ENCODE peak calls at places on chromosomes 1 and 21, in ten cellular contexts. One of them, this sample, is unnamed.

GRCh38 chr1:24855474-24855873 is 74.6 kb downstream of the RUNX3 start:
- DNase-seq in BJ: no peak
- DNase-seq in heart right ventricle: no peak
- DNase-seq in brain microvascular endothelial cell: no peak
- DNase-seq in heart left ventricle: no peak
- DNase-seq in testis: no peak
- DNase-seq in transverse colon: no peak
- DNase-seq in mucosa of descending colon: no peak
- DNase-seq in pancreas: no peak
- DNase-seq in A549: no peak
- DNase-seq in this sample: no peak

GRCh38 chr1:207328908-207329307 is 7.4 kb downstream of the CD55 start:
- DNase-seq in brain microvascular endothelial cell: no peak
- DNase-seq in testis: no peak
- DNase-seq in heart right ventricle: no peak
- DNase-seq in mucosa of descending colon: no peak
- DNase-seq in heart left ventricle: no peak
- DNase-seq in transverse colon: no peak
- DNase-seq in A549: no peak
- DNase-seq in pancreas: no peak
- DNase-seq in BJ: no peak
- DNase-seq in this sample: no peak

GRCh38 chr1:94093996-94094395 is 27.0 kb downstream of the ABCA4 start:
- DNase-seq in brain microvascular endothelial cell: peak
- DNase-seq in A549: no peak
- DNase-seq in heart right ventricle: no peak
- DNase-seq in pancreas: no peak
- DNase-seq in testis: no peak
- DNase-seq in BJ: no peak
- DNase-seq in heart left ventricle: no peak
- DNase-seq in mucosa of descending colon: no peak
- DNase-seq in transverse colon: no peak
- DNase-seq in this sample: no peak

GRCh38 chr1:246795094-246795671 is 71.0 kb downstream of the SCCPDH start:
- DNase-seq in pancreas: no peak
- DNase-seq in testis: no peak
- DNase-seq in heart left ventricle: no peak
- DNase-seq in mucosa of descending colon: peak
- DNase-seq in transverse colon: no peak
- DNase-seq in heart right ventricle: no peak
- DNase-seq in BJ: no peak
- DNase-seq in A549: no peak
- DNase-seq in brain microvascular endothelial cell: no peak
- DNase-seq in this sample: peak

GRCh38 chr1:31532114-31532644 is 44.1 kb upstream of the TINAGL1 start:
- DNase-seq in pancreas: no peak
- DNase-seq in BJ: no peak
- DNase-seq in testis: no peak
- DNase-seq in transverse colon: no peak
- DNase-seq in mucosa of descending colon: no peak
- DNase-seq in brain microvascular endothelial cell: no peak
- DNase-seq in A549: no peak
- DNase-seq in heart right ventricle: no peak
- DNase-seq in heart left ventricle: no peak
- DNase-seq in this sample: no peak

GRCh38 chr1:117682372-117682771 is 76.5 kb downstream of the TENT5C start:
- DNase-seq in heart right ventricle: peak
- DNase-seq in testis: no peak
- DNase-seq in pancreas: no peak
- DNase-seq in heart left ventricle: no peak
- DNase-seq in transverse colon: no peak
- DNase-seq in mucosa of descending colon: no peak
- DNase-seq in BJ: no peak
- DNase-seq in brain microvascular endothelial cell: no peak
- DNase-seq in A549: no peak
- DNase-seq in this sample: no peak

GRCh38 chr1:39539252-39539790 is 37.3 kb downstream of the PABPC4 start:
- DNase-seq in A549: peak
- DNase-seq in transverse colon: peak
- DNase-seq in heart left ventricle: no peak
- DNase-seq in pancreas: peak
- DNase-seq in BJ: no peak
- DNase-seq in mucosa of descending colon: peak
- DNase-seq in heart right ventricle: peak
- DNase-seq in testis: peak
- DNase-seq in brain microvascular endothelial cell: peak
- DNase-seq in this sample: peak

GRCh38 chr1:167441222-167441621 is 77.1 kb downstream of the CD247 start:
- DNase-seq in BJ: no peak
- DNase-seq in heart left ventricle: no peak
- DNase-seq in pancreas: no peak
- DNase-seq in brain microvascular endothelial cell: no peak
- DNase-seq in mucosa of descending colon: no peak
- DNase-seq in heart right ventricle: no peak
- DNase-seq in A549: no peak
- DNase-seq in transverse colon: no peak
- DNase-seq in testis: no peak
- DNase-seq in this sample: no peak

GRCh38 chr21:37447288-37447936 is 80.8 kb downstream of the DYRK1A start:
- DNase-seq in A549: no peak
- DNase-seq in heart right ventricle: no peak
- DNase-seq in transverse colon: no peak
- DNase-seq in mucosa of descending colon: no peak
- DNase-seq in brain microvascular endothelial cell: no peak
- DNase-seq in pancreas: no peak
- DNase-seq in heart left ventricle: no peak
- DNase-seq in BJ: no peak
- DNase-seq in testis: no peak
- DNase-seq in this sample: no peak

GRCh38 chr1:78168306-78168705 is 122.5 kb downstream of the GIPC2 start:
- DNase-seq in pancreas: no peak
- DNase-seq in heart left ventricle: no peak
- DNase-seq in transverse colon: no peak
- DNase-seq in BJ: no peak
- DNase-seq in heart right ventricle: no peak
- DNase-seq in testis: no peak
- DNase-seq in mucosa of descending colon: no peak
- DNase-seq in A549: no peak
- DNase-seq in brain microvascular endothelial cell: no peak
- DNase-seq in this sample: no peak

GRCh38 chr1:18069903-18070302 is 37.7 kb upstream of the IGSF21 start:
- DNase-seq in pancreas: no peak
- DNase-seq in transverse colon: no peak
- DNase-seq in heart left ventricle: no peak
- DNase-seq in mucosa of descending colon: no peak
- DNase-seq in heart right ventricle: no peak
- DNase-seq in A549: no peak
- DNase-seq in BJ: no peak
- DNase-seq in brain microvascular endothelial cell: no peak
- DNase-seq in testis: no peak
- DNase-seq in this sample: no peak

GRCh38 chr21:35226960-35227741 is 178.0 kb upstream of the RUNX1 start:
- DNase-seq in BJ: no peak
- DNase-seq in transverse colon: peak
- DNase-seq in A549: no peak
- DNase-seq in mucosa of descending colon: no peak
- DNase-seq in heart left ventricle: no peak
- DNase-seq in testis: no peak
- DNase-seq in pancreas: no peak
- DNase-seq in brain microvascular endothelial cell: no peak
- DNase-seq in heart right ventricle: no peak
- DNase-seq in this sample: no peak

GRCh38 chr1:109885589-109885988 is 25.1 kb upstream of the CSF1 start:
- DNase-seq in testis: no peak
- DNase-seq in brain microvascular endothelial cell: no peak
- DNase-seq in heart left ventricle: no peak
- DNase-seq in heart right ventricle: no peak
- DNase-seq in BJ: no peak
- DNase-seq in pancreas: no peak
- DNase-seq in A549: no peak
- DNase-seq in transverse colon: no peak
- DNase-seq in mucosa of descending colon: no peak
- DNase-seq in this sample: no peak

GRCh38 chr1:52059888-52060287 is 3.8 kb downstream of the BTF3L4 start:
- DNase-seq in testis: no peak
- DNase-seq in A549: no peak
- DNase-seq in mucosa of descending colon: no peak
- DNase-seq in pancreas: no peak
- DNase-seq in transverse colon: no peak
- DNase-seq in heart right ventricle: no peak
- DNase-seq in BJ: no peak
- DNase-seq in heart left ventricle: no peak
- DNase-seq in brain microvascular endothelial cell: no peak
- DNase-seq in this sample: no peak

GRCh38 chr1:52057876-52058275 is 1.8 kb downstream of the BTF3L4 start:
- DNase-seq in testis: no peak
- DNase-seq in A549: no peak
- DNase-seq in mucosa of descending colon: no peak
- DNase-seq in heart right ventricle: no peak
- DNase-seq in BJ: no peak
- DNase-seq in brain microvascular endothelial cell: no peak
- DNase-seq in heart left ventricle: no peak
- DNase-seq in pancreas: no peak
- DNase-seq in transverse colon: no peak
- DNase-seq in this sample: no peak

GRCh38 chr1:52057245-52057644 is 1.1 kb downstream of the BTF3L4 start:
- DNase-seq in heart left ventricle: no peak
- DNase-seq in transverse colon: no peak
- DNase-seq in pancreas: no peak
- DNase-seq in BJ: no peak
- DNase-seq in mucosa of descending colon: no peak
- DNase-seq in brain microvascular endothelial cell: no peak
- DNase-seq in A549: no peak
- DNase-seq in testis: no peak
- DNase-seq in heart right ventricle: no peak
- DNase-seq in this sample: no peak

GRCh38 chr1:52060822-52061221 is 4.7 kb downstream of the BTF3L4 start:
- DNase-seq in testis: no peak
- DNase-seq in mucosa of descending colon: no peak
- DNase-seq in pancreas: no peak
- DNase-seq in A549: no peak
- DNase-seq in brain microvascular endothelial cell: no peak
- DNase-seq in heart right ventricle: no peak
- DNase-seq in transverse colon: no peak
- DNase-seq in heart left ventricle: no peak
- DNase-seq in BJ: no peak
- DNase-seq in this sample: no peak

GRCh38 chr1:52059326-52059725 is 3.2 kb downstream of the BTF3L4 start:
- DNase-seq in BJ: peak
- DNase-seq in heart left ventricle: no peak
- DNase-seq in transverse colon: no peak
- DNase-seq in pancreas: no peak
- DNase-seq in heart right ventricle: no peak
- DNase-seq in A549: peak
- DNase-seq in mucosa of descending colon: no peak
- DNase-seq in brain microvascular endothelial cell: no peak
- DNase-seq in testis: no peak
- DNase-seq in this sample: no peak
- H3K4me3 ChIP-seq in BJ: no peak
- H3K4me3 ChIP-seq in heart left ventricle: no peak
- H3K4me3 ChIP-seq in transverse colon: no peak
- H3K4me3 ChIP-seq in pancreas: no peak
- H3K4me3 ChIP-seq in heart right ventricle: no peak
- H3K4me3 ChIP-seq in A549: no peak
- H3K4me3 ChIP-seq in mucosa of descending colon: no peak
- H3K4me3 ChIP-seq in brain microvascular endothelial cell: no peak
- H3K4me3 ChIP-seq in testis: no peak
- H3K4me3 ChIP-seq in this sample: no peak

DNA sequence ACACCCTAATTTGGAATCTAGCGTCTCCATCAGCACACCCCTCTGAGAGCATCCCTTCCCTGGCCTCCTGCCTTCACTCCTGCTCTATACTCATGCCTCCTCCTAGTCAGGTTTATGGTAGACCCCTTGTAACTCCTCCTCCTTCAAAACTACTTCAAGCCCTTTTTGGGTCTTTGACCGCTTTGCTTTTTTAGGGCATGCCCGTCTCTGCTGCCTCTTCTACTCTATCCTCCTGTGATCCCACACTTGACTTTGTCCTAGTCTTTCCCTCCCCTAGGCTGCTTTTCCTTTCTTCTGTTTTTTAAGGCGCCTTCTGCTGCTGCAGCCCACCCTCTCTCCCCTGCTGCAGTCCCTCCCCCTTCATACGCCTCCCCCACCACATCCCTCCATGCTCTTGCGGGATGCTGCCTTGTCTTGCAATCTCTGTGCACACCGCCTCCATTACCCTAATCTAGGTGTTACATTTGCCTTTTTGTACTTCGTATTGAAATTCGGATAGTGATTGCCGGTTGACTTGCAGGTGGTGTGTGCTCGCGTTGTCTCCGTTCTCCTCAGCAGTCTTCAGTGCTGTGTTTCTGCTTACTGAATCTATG is 1.5 kb downstream of the SNX27 start:
- DNase-seq in BJ: no peak
- DNase-seq in heart right ventricle: no peak
- DNase-seq in testis: no peak
- DNase-seq in A549: no peak
- DNase-seq in heart left ventricle: no peak
- DNase-seq in transverse colon: no peak
- DNase-seq in brain microvascular endothelial cell: no peak
- DNase-seq in pancreas: no peak
- DNase-seq in mucosa of descending colon: no peak
- DNase-seq in this sample: no peak
- H3K4me3 ChIP-seq in BJ: peak
- H3K4me3 ChIP-seq in heart right ventricle: peak
- H3K4me3 ChIP-seq in testis: peak
- H3K4me3 ChIP-seq in A549: peak
- H3K4me3 ChIP-seq in heart left ventricle: peak
- H3K4me3 ChIP-seq in transverse colon: peak
- H3K4me3 ChIP-seq in brain microvascular endothelial cell: peak
- H3K4me3 ChIP-seq in pancreas: peak
- H3K4me3 ChIP-seq in mucosa of descending colon: no peak
- H3K4me3 ChIP-seq in this sample: peak

DNA sequence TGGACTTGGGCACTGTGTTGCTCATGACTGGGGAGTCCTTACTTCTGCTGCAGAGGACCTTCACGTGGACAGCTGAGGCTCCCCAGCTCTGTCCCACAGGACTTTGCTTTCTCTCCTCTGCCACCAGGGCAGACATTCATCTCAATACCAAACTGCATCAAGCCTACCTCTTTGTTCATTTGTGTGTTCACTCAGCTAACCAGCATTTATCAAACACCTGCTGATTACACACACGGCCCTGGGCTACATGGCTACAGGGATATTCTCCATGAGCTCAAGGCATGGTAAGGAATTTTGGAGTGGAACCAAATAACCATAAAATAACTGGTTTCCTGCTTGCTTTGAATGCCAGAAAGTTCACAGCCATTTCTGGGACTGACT is 54.6 kb downstream of the LDLRAD2 start:
- DNase-seq in mucosa of descending colon: no peak
- DNase-seq in heart right ventricle: no peak
- DNase-seq in testis: no peak
- DNase-seq in pancreas: no peak
- DNase-seq in brain microvascular endothelial cell: no peak
- DNase-seq in A549: no peak
- DNase-seq in heart left ventricle: no peak
- DNase-seq in transverse colon: no peak
- DNase-seq in BJ: no peak
- DNase-seq in this sample: no peak
- H3K4me3 ChIP-seq in mucosa of descending colon: no peak
- H3K4me3 ChIP-seq in heart right ventricle: no peak
- H3K4me3 ChIP-seq in testis: no peak
- H3K4me3 ChIP-seq in pancreas: no peak
- H3K4me3 ChIP-seq in brain microvascular endothelial cell: no peak
- H3K4me3 ChIP-seq in A549: no peak
- H3K4me3 ChIP-seq in heart left ventricle: no peak
- H3K4me3 ChIP-seq in transverse colon: no peak
- H3K4me3 ChIP-seq in BJ: no peak
- H3K4me3 ChIP-seq in this sample: no peak

GRCh38 chr21:44919913-44920693 is 596 bp downstream of the ITGB2 start:
- DNase-seq in transverse colon: no peak
- DNase-seq in A549: no peak
- DNase-seq in mucosa of descending colon: no peak
- DNase-seq in heart right ventricle: no peak
- DNase-seq in testis: no peak
- DNase-seq in heart left ventricle: no peak
- DNase-seq in BJ: no peak
- DNase-seq in pancreas: no peak
- DNase-seq in brain microvascular endothelial cell: no peak
- DNase-seq in this sample: no peak
- H3K4me3 ChIP-seq in transverse colon: peak
- H3K4me3 ChIP-seq in A549: no peak
- H3K4me3 ChIP-seq in mucosa of descending colon: no peak
- H3K4me3 ChIP-seq in heart right ventricle: peak
- H3K4me3 ChIP-seq in testis: peak
- H3K4me3 ChIP-seq in heart left ventricle: peak
- H3K4me3 ChIP-seq in BJ: no peak
- H3K4me3 ChIP-seq in pancreas: no peak
- H3K4me3 ChIP-seq in brain microvascular endothelial cell: no peak
- H3K4me3 ChIP-seq in this sample: no peak

This sample was measured in NT2/D1.